ENCODE peak calls at places on chromosomes 7 and 10, in nine cellular contexts. S is HL-60, M is GM12892, V is GM23338, I is breast epithelium, U is upper lobe of left lung, N is H1, G is HCT116, P is endothelial cell of umbilical vein. B is an unnamed sample.

GRCh38 chr10:130017631-130018022 is 53.6 kb upstream of the EBF3 start:
- DNase-seq in G (no peak), P (no peak), S (no peak), M (no peak), I (no peak), N (no peak), V (no peak), U (peak; percentile 7), B (peak; percentile 82)

GRCh38 chr7:43554423-43554822 is 28.5 kb upstream of the STK17A start:
- DNase-seq in V (peak; percentile 9), M (no peak), U (no peak), I (no peak), S (no peak), P (no peak), N (no peak), G (no peak), B (peak; percentile 74)

GRCh38 chr7:69968969-69969368 is 370.7 kb downstream of the AUTS2 start:
- DNase-seq in M (no peak), P (no peak), V (peak; percentile 6), S (no peak), N (no peak), G (no peak), I (no peak), U (no peak), B (no peak)

GRCh38 chr7:137816696-137817320 is 30.0 kb downstream of the DGKI start:
- DNase-seq in P (no peak), U (no peak), G (no peak), M (no peak), S (no peak), I (no peak), V (peak; percentile 65), N (no peak), B (no peak)

GRCh38 chr10:66564341-66564740 is 361.5 kb upstream of the LRRTM3 start:
- DNase-seq in V (no peak), G (no peak), U (no peak), I (no peak), M (no peak), N (no peak), P (no peak), S (no peak), B (no peak)

GRCh38 chr10:102542800-102543418 is 39.1 kb downstream of the SUFU start:
- DNase-seq in G (no peak), N (no peak), S (no peak), V (no peak), U (no peak), P (no peak), M (no peak), I (no peak), B (no peak)

GRCh38 chr7:2362385-2363088 is 7.9 kb downstream of the EIF3B start:
- DNase-seq in N (no peak), U (no peak), S (no peak), G (no peak), V (no peak), I (no peak), M (no peak), P (no peak), B (no peak)

GRCh38 chr10:33381897-33382578 is 47.6 kb upstream of the NRP1 start:
- DNase-seq in V (no peak), G (no peak), I (no peak), S (no peak), M (no peak), U (no peak), N (no peak), P (no peak), B (no peak)

GRCh38 chr10:83310688-83311087 is 828.6 kb upstream of the GHITM start:
- DNase-seq in U (no peak), M (no peak), N (no peak), I (no peak), S (no peak), V (peak; percentile 30), P (no peak), G (no peak), B (no peak)

GRCh38 chr10:31358688-31359330 is 39.8 kb downstream of the ZEB1 start:
- DNase-seq in S (no peak), I (no peak), N (no peak), M (no peak), V (no peak), P (no peak), U (no peak), G (no peak), B (no peak)

GRCh38 chr10:49254556-49255318 is 44.2 kb upstream of the C10orf71 start:
- DNase-seq in U (no peak), M (no peak), S (no peak), V (no peak), I (no peak), N (no peak), P (no peak), G (no peak), B (peak; percentile 87)

GRCh38 chr10:79910344-79910743 is 38.6 kb downstream of the SFTPD start:
- DNase-seq in S (no peak), G (no peak), N (no peak), I (no peak), M (no peak), P (no peak), V (no peak), U (no peak), B (no peak)

GRCh38 chr7:27661776-27662489 is 750 bp downstream of the HIBADH start:
- DNase-seq in V (peak; percentile 61), S (no peak), G (no peak), M (peak; percentile 14), U (peak; percentile 40), N (no peak), P (no peak), I (peak; percentile 40), B (no peak)

GRCh38 chr7:155166108-155166507 is 96.0 kb downstream of the HTR5A start:
- DNase-seq in V (no peak), G (no peak), N (no peak), U (no peak), S (no peak), M (no peak), I (no peak), P (no peak), B (peak; percentile 57)

GRCh38 chr10:17003666-17004065 is 125.9 kb downstream of the CUBN start:
- DNase-seq in G (no peak), P (no peak), U (no peak), I (no peak), S (no peak), V (no peak), N (no peak), M (no peak), B (peak; percentile 75)

GRCh38 chr7:8177109-8177933 is 84.6 kb downstream of the ICA1 start:
- DNase-seq in I (no peak), U (no peak), S (peak; percentile 51), M (no peak), G (no peak), N (no peak), V (no peak), P (peak; percentile 71), B (no peak)

GRCh38 chr7:8175929-8176369 is 86.0 kb downstream of the ICA1 start:
- DNase-seq in S (no peak), U (no peak), G (no peak), M (no peak), N (no peak), I (no peak), V (no peak), P (no peak), B (no peak)

GRCh38 chr7:8178353-8178752 is 83.6 kb downstream of the ICA1 start:
- DNase-seq in M (no peak), U (no peak), V (no peak), G (no peak), N (no peak), P (peak; percentile 39), I (no peak), S (no peak), B (no peak)

GRCh38 chr7:8172372-8173354 is 89.3 kb downstream of the ICA1 start:
- DNase-seq in V (no peak), P (no peak), U (no peak), S (no peak), I (no peak), M (no peak), N (no peak), G (no peak), B (no peak)

GRCh38 chr7:8176370-8177081 is 85.4 kb downstream of the ICA1 start:
- DNase-seq in M (peak; percentile 8), S (peak; percentile 75), I (no peak), N (no peak), V (no peak), P (no peak), U (peak; percentile 35), G (no peak), B (no peak)
- TF ChIP-seq POLR2AphosphoS5 in M (peak; percentile 71), S (no peak), I (no peak), N (no peak), V (no peak), P (no peak), U (no peak), G (no peak), B (no peak)

GRCh38 chr10:107434854-107435253 is 270.3 kb upstream of the SORCS1 start:
- DNase-seq in V (no peak), U (no peak), M (no peak), P (no peak), S (no peak), G (no peak), N (no peak), I (no peak), B (no peak)

GRCh38 chr10:107430446-107430845 is 265.9 kb upstream of the SORCS1 start:
- DNase-seq in U (no peak), M (no peak), N (no peak), I (no peak), P (no peak), G (no peak), V (no peak), S (no peak), B (no peak)

GRCh38 chr10:107436568-107436967 is 272.1 kb upstream of the SORCS1 start:
- DNase-seq in P (no peak), G (no peak), U (no peak), S (no peak), V (no peak), N (no peak), I (no peak), M (no peak), B (no peak)

GRCh38 chr10:107434201-107434600 is 269.7 kb upstream of the SORCS1 start:
- DNase-seq in N (no peak), V (no peak), M (no peak), U (no peak), G (no peak), S (no peak), I (no peak), P (no peak), B (no peak)

GRCh38 chr10:107433605-107434004 is 269.1 kb upstream of the SORCS1 start:
- DNase-seq in G (no peak), P (no peak), N (no peak), S (no peak), I (no peak), U (no peak), V (no peak), M (no peak), B (no peak)
- TF ChIP-seq POLR2AphosphoS5 in G (no peak), P (no peak), N (no peak), S (no peak), I (no peak), U (no peak), V (no peak), M (no peak), B (no peak)

GRCh38 chr7:76318488-76319353 is 16.2 kb downstream of the HSPB1 start:
- DNase-seq in M (peak; percentile 73), I (peak; percentile 59), S (peak; percentile 81), G (no peak), U (peak; percentile 78), N (no peak), V (peak; percentile 85), P (peak; percentile 77), B (peak; percentile 95)
- TF ChIP-seq POLR2AphosphoS5 in M (peak; percentile 80), I (peak; percentile 57), S (no peak), G (peak; percentile 43), U (peak; percentile 33), N (no peak), V (no peak), P (peak; percentile 20), B (peak; percentile 63)

GRCh38 chr10:44325878-44326277 is 59.0 kb downstream of the CXCL12 start:
- DNase-seq in U (no peak), P (no peak), V (no peak), M (no peak), G (no peak), I (no peak), S (no peak), N (no peak), B (no peak)
- TF ChIP-seq POLR2AphosphoS5 in U (no peak), P (no peak), V (no peak), M (no peak), G (no peak), I (no peak), S (no peak), N (no peak), B (no peak)